ENCODE peak calls at places on chromosome 9, in seven cellular contexts. One of them, this sample, is unnamed.
A peak's percentile ranks its signal among the peaks of the same experiment; 100 is the strongest.

GRCh38 chr9:88936132-88936531 is 55.1 kb upstream of the S1PR3 start:
- DNase-seq in heart right ventricle: no peak
- DNase-seq in Karpas-422: no peak
- DNase-seq in tibial artery: no peak
- DNase-seq in breast epithelium: no peak
- DNase-seq in A549: no peak
- DNase-seq in mesenchymal stem cell: no peak
- DNase-seq in this sample: no peak

GRCh38 chr9:123069010-123069481 is 35.6 kb downstream of the GPR21 start:
- DNase-seq in mesenchymal stem cell: no peak
- DNase-seq in Karpas-422: no peak
- DNase-seq in heart right ventricle: no peak
- DNase-seq in tibial artery: no peak
- DNase-seq in breast epithelium: no peak
- DNase-seq in A549: no peak
- DNase-seq in this sample: no peak

GRCh38 chr9:89382026-89382986 is 64.0 kb downstream of the SECISBP2 start:
- DNase-seq in mesenchymal stem cell: no peak
- DNase-seq in heart right ventricle: no peak
- DNase-seq in Karpas-422: no peak
- DNase-seq in tibial artery: no peak
- DNase-seq in A549: no peak
- DNase-seq in breast epithelium: no peak
- DNase-seq in this sample: no peak

GRCh38 chr9:29556317-29556716 is 1983.0 kb upstream of the C9orf72 start:
- DNase-seq in heart right ventricle: no peak
- DNase-seq in mesenchymal stem cell: peak; percentile 36
- DNase-seq in A549: peak; percentile 10
- DNase-seq in Karpas-422: no peak
- DNase-seq in breast epithelium: no peak
- DNase-seq in tibial artery: no peak
- DNase-seq in this sample: no peak

GRCh38 chr9:132116583-132116982 is 36.9 kb upstream of the MED27 start:
- DNase-seq in Karpas-422: peak; percentile 25
- DNase-seq in A549: no peak
- DNase-seq in mesenchymal stem cell: no peak
- DNase-seq in tibial artery: no peak
- DNase-seq in breast epithelium: no peak
- DNase-seq in heart right ventricle: no peak
- DNase-seq in this sample: no peak

GRCh38 chr9:93677061-93677571 is 100.7 kb downstream of the PHF2 start:
- DNase-seq in heart right ventricle: peak; percentile 1
- DNase-seq in A549: no peak
- DNase-seq in mesenchymal stem cell: no peak
- DNase-seq in Karpas-422: no peak
- DNase-seq in tibial artery: peak; percentile 60
- DNase-seq in breast epithelium: peak; percentile 48
- DNase-seq in this sample: peak; percentile 46

GRCh38 chr9:89863837-89864236 is 259.0 kb downstream of the GADD45G start:
- DNase-seq in Karpas-422: no peak
- DNase-seq in A549: no peak
- DNase-seq in breast epithelium: no peak
- DNase-seq in mesenchymal stem cell: no peak
- DNase-seq in heart right ventricle: no peak
- DNase-seq in tibial artery: peak; percentile 19
- DNase-seq in this sample: no peak

GRCh38 chr9:132041825-132042224 is 37.8 kb downstream of the MED27 start:
- DNase-seq in Karpas-422: no peak
- DNase-seq in breast epithelium: no peak
- DNase-seq in tibial artery: no peak
- DNase-seq in A549: no peak
- DNase-seq in mesenchymal stem cell: no peak
- DNase-seq in heart right ventricle: no peak
- DNase-seq in this sample: no peak

GRCh38 chr9:17614246-17614645 is 35.4 kb downstream of the SH3GL2 start:
- DNase-seq in heart right ventricle: no peak
- DNase-seq in Karpas-422: no peak
- DNase-seq in mesenchymal stem cell: no peak
- DNase-seq in breast epithelium: no peak
- DNase-seq in tibial artery: no peak
- DNase-seq in A549: no peak
- DNase-seq in this sample: no peak

GRCh38 chr9:20805766-20806165 is 121.7 kb downstream of the FOCAD start:
- DNase-seq in tibial artery: no peak
- DNase-seq in mesenchymal stem cell: no peak
- DNase-seq in breast epithelium: no peak
- DNase-seq in A549: no peak
- DNase-seq in Karpas-422: no peak
- DNase-seq in heart right ventricle: no peak
- DNase-seq in this sample: no peak

GRCh38 chr9:97857603-97858392 is 4.8 kb downstream of the FOXE1 start:
- DNase-seq in tibial artery: no peak
- DNase-seq in breast epithelium: no peak
- DNase-seq in heart right ventricle: no peak
- DNase-seq in Karpas-422: no peak
- DNase-seq in A549: no peak
- DNase-seq in mesenchymal stem cell: no peak
- DNase-seq in this sample: no peak

GRCh38 chr9:137317021-137317978 is 15.2 kb upstream of the NRARP start:
- DNase-seq in Karpas-422: no peak
- DNase-seq in mesenchymal stem cell: no peak
- DNase-seq in A549: peak; percentile 13
- DNase-seq in tibial artery: peak; percentile 61
- DNase-seq in heart right ventricle: no peak
- DNase-seq in breast epithelium: peak; percentile 49
- DNase-seq in this sample: no peak

GRCh38 chr9:126623314-126623666 is 9.6 kb downstream of the LMX1B start:
- DNase-seq in tibial artery: no peak
- DNase-seq in A549: no peak
- DNase-seq in Karpas-422: no peak
- DNase-seq in mesenchymal stem cell: no peak
- DNase-seq in breast epithelium: no peak
- DNase-seq in heart right ventricle: no peak
- DNase-seq in this sample: no peak

GRCh38 chr9:13382595-13382994 is 103.1 kb upstream of the MPDZ start:
- DNase-seq in tibial artery: no peak
- DNase-seq in breast epithelium: no peak
- DNase-seq in A549: no peak
- DNase-seq in mesenchymal stem cell: no peak
- DNase-seq in Karpas-422: no peak
- DNase-seq in heart right ventricle: no peak
- DNase-seq in this sample: no peak

GRCh38 chr9:135209136-135209535 is 121.7 kb downstream of the OLFM1 start:
- DNase-seq in heart right ventricle: no peak
- DNase-seq in A549: no peak
- DNase-seq in mesenchymal stem cell: no peak
- DNase-seq in tibial artery: no peak
- DNase-seq in Karpas-422: no peak
- DNase-seq in breast epithelium: no peak
- DNase-seq in this sample: no peak

GRCh38 chr9:88197016-88197415 is 58.7 kb upstream of the SPATA31C2 start:
- DNase-seq in breast epithelium: no peak
- DNase-seq in A549: no peak
- DNase-seq in mesenchymal stem cell: peak; percentile 82
- DNase-seq in Karpas-422: no peak
- DNase-seq in heart right ventricle: no peak
- DNase-seq in tibial artery: no peak
- DNase-seq in this sample: peak; percentile 67

GRCh38 chr9:126148523-126148870 is 178.1 kb upstream of the MVB12B start:
- DNase-seq in Karpas-422: no peak
- DNase-seq in heart right ventricle: no peak
- DNase-seq in mesenchymal stem cell: no peak
- DNase-seq in A549: no peak
- DNase-seq in tibial artery: peak; percentile 28
- DNase-seq in breast epithelium: no peak
- DNase-seq in this sample: no peak

GRCh38 chr9:136228107-136228875 is 17.3 kb downstream of the QSOX2 start:
- DNase-seq in mesenchymal stem cell: peak; percentile 71
- DNase-seq in tibial artery: no peak
- DNase-seq in A549: peak; percentile 68
- DNase-seq in Karpas-422: no peak
- DNase-seq in breast epithelium: no peak
- DNase-seq in heart right ventricle: no peak
- DNase-seq in this sample: peak; percentile 46

GRCh38 chr9:84697494-84698114 is 28.1 kb downstream of the NTRK2 start:
- DNase-seq in mesenchymal stem cell: peak; percentile 53
- DNase-seq in Karpas-422: peak; percentile 71
- DNase-seq in breast epithelium: peak; percentile 70
- DNase-seq in A549: peak; percentile 47
- DNase-seq in tibial artery: peak; percentile 81
- DNase-seq in heart right ventricle: peak; percentile 67
- DNase-seq in this sample: peak; percentile 90

GRCh38 chr9:137114613-137115393 is at the start of gene DPP7:
- DNase-seq in mesenchymal stem cell: peak; percentile 51
- DNase-seq in breast epithelium: no peak
- DNase-seq in A549: peak; percentile 59
- DNase-seq in tibial artery: peak; percentile 84
- DNase-seq in heart right ventricle: peak; percentile 73
- DNase-seq in Karpas-422: peak; percentile 90
- DNase-seq in this sample: peak; percentile 90

GRCh38 chr9:34993502-34994428 is 4.2 kb downstream of the DNAJB5 start:
- DNase-seq in breast epithelium: no peak
- DNase-seq in Karpas-422: no peak
- DNase-seq in A549: no peak
- DNase-seq in tibial artery: peak; percentile 95
- DNase-seq in heart right ventricle: peak; percentile 90
- DNase-seq in mesenchymal stem cell: peak; percentile 81
- DNase-seq in this sample: peak; percentile 93

GRCh38 chr9:35226685-35227084 is 64.9 kb downstream of the UNC13B start:
- DNase-seq in tibial artery: no peak
- DNase-seq in mesenchymal stem cell: no peak
- DNase-seq in Karpas-422: no peak
- DNase-seq in breast epithelium: no peak
- DNase-seq in heart right ventricle: no peak
- DNase-seq in A549: no peak
- DNase-seq in this sample: no peak

GRCh38 chr9:69976165-69976564 is 67.5 kb upstream of the MAMDC2 start:
- DNase-seq in tibial artery: no peak
- DNase-seq in heart right ventricle: no peak
- DNase-seq in mesenchymal stem cell: peak; percentile 76
- DNase-seq in Karpas-422: no peak
- DNase-seq in breast epithelium: no peak
- DNase-seq in A549: peak; percentile 23
- DNase-seq in this sample: no peak

GRCh38 chr9:106420511-106420944 is 442.4 kb upstream of the ZNF462 start:
- DNase-seq in mesenchymal stem cell: peak; percentile 81
- DNase-seq in tibial artery: no peak
- DNase-seq in A549: no peak
- DNase-seq in breast epithelium: no peak
- DNase-seq in Karpas-422: no peak
- DNase-seq in heart right ventricle: no peak
- DNase-seq in this sample: no peak

GRCh38 chr9:91589101-91589553 is 165.5 kb upstream of the NFIL3 start:
- DNase-seq in Karpas-422: no peak
- DNase-seq in tibial artery: no peak
- DNase-seq in A549: peak; percentile 4
- DNase-seq in mesenchymal stem cell: peak; percentile 30
- DNase-seq in heart right ventricle: peak; percentile 36
- DNase-seq in breast epithelium: no peak
- DNase-seq in this sample: peak; percentile 49

GRCh38 chr9:120236596-120236995 is 343.4 kb downstream of the CDK5RAP2 start:
- DNase-seq in breast epithelium: no peak
- DNase-seq in Karpas-422: no peak
- DNase-seq in mesenchymal stem cell: no peak
- DNase-seq in tibial artery: no peak
- DNase-seq in A549: no peak
- DNase-seq in heart right ventricle: no peak
- DNase-seq in this sample: no peak

GRCh38 chr9:33329117-33329563 is 38.8 kb downstream of the NFX1 start:
- DNase-seq in heart right ventricle: peak; percentile 60
- DNase-seq in A549: peak; percentile 97
- DNase-seq in breast epithelium: peak; percentile 69
- DNase-seq in Karpas-422: no peak
- DNase-seq in mesenchymal stem cell: peak; percentile 51
- DNase-seq in tibial artery: peak; percentile 73
- DNase-seq in this sample: no peak
- H3K4me1 ChIP-seq in heart right ventricle: peaks cover 8% of the 10 kb centered on the region
- H3K4me1 ChIP-seq in A549: peaks cover 42% of the 10 kb centered on the region
- H3K4me1 ChIP-seq in breast epithelium: no peaks in the 10 kb centered on the region
- H3K4me1 ChIP-seq in Karpas-422: no peaks in the 10 kb centered on the region
- H3K4me1 ChIP-seq in mesenchymal stem cell: peaks cover 2% of the 10 kb centered on the region
- H3K4me1 ChIP-seq in tibial artery: peaks cover 18% of the 10 kb centered on the region
- H3K4me1 ChIP-seq in this sample: no peaks in the 10 kb centered on the region

GRCh38 chr9:15901572-15901971 is 348.7 kb downstream of the CCDC171 start:
- DNase-seq in mesenchymal stem cell: no peak
- DNase-seq in A549: no peak
- DNase-seq in heart right ventricle: no peak
- DNase-seq in breast epithelium: no peak
- DNase-seq in Karpas-422: no peak
- DNase-seq in tibial artery: no peak
- DNase-seq in this sample: no peak
- H3K4me1 ChIP-seq in mesenchymal stem cell: no peaks in the 10 kb centered on the region
- H3K4me1 ChIP-seq in A549: peaks cover 5% of the 10 kb centered on the region
- H3K4me1 ChIP-seq in heart right ventricle: no peaks in the 10 kb centered on the region
- H3K4me1 ChIP-seq in breast epithelium: no peaks in the 10 kb centered on the region
- H3K4me1 ChIP-seq in Karpas-422: no peaks in the 10 kb centered on the region
- H3K4me1 ChIP-seq in tibial artery: no peaks in the 10 kb centered on the region
- H3K4me1 ChIP-seq in this sample: no peaks in the 10 kb centered on the region

GRCh38 chr9:117218951-117219350 is 195.9 kb downstream of the ASTN2 start:
- DNase-seq in tibial artery: no peak
- DNase-seq in mesenchymal stem cell: no peak
- DNase-seq in breast epithelium: no peak
- DNase-seq in Karpas-422: no peak
- DNase-seq in A549: no peak
- DNase-seq in heart right ventricle: no peak
- DNase-seq in this sample: no peak

GRCh38 chr9:117224676-117225075 is 190.2 kb downstream of the ASTN2 start:
- DNase-seq in breast epithelium: no peak
- DNase-seq in A549: no peak
- DNase-seq in heart right ventricle: no peak
- DNase-seq in tibial artery: no peak
- DNase-seq in mesenchymal stem cell: no peak
- DNase-seq in Karpas-422: no peak
- DNase-seq in this sample: no peak
- H3K4me1 ChIP-seq in breast epithelium: no peaks in the 10 kb centered on the region
- H3K4me1 ChIP-seq in A549: no peaks in the 10 kb centered on the region
- H3K4me1 ChIP-seq in heart right ventricle: no peaks in the 10 kb centered on the region
- H3K4me1 ChIP-seq in tibial artery: no peaks in the 10 kb centered on the region
- H3K4me1 ChIP-seq in mesenchymal stem cell: no peaks in the 10 kb centered on the region
- H3K4me1 ChIP-seq in Karpas-422: no peaks in the 10 kb centered on the region
- H3K4me1 ChIP-seq in this sample: no peaks in the 10 kb centered on the region

DNA sequence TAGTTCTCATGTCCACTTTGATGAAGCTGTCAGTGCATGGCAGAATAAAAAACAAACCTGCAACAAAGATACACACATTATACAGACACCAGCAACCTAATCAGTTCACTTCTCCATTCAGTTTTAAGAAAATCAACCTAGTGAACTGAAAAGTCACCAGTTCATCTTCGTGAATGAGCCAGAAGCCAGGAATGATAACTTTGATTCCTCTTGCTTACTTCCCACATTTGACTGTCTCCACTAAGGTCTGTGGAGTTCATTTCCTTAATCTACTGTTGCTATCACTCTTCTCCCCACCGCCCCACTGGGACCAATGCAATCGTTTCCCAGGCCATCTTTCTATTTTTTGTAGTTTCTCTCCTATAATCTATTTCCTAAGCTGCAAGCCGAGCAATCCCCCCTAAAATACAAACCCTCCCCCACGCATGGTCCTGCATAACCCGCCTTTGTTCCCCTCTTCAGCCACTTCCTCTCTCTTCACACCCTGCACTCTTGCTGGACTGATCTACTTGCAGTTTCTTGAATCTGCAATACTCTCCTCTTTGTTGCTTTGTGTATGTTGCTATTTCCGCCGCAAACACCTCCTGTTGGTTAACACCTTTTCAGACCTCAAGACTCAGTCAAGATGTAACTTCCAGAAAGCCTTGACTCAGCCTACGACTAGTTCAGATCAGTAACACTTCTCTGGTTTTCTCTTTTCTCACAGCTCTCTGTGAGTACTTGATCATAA is 16.6 kb downstream of the STOM start:
- DNase-seq in breast epithelium: no peak
- DNase-seq in mesenchymal stem cell: no peak
- DNase-seq in Karpas-422: no peak
- DNase-seq in tibial artery: no peak
- DNase-seq in heart right ventricle: no peak
- DNase-seq in A549: no peak
- DNase-seq in this sample: no peak
- H3K4me1 ChIP-seq in breast epithelium: no peaks in the 10 kb centered on the region
- H3K4me1 ChIP-seq in mesenchymal stem cell: no peaks in the 10 kb centered on the region
- H3K4me1 ChIP-seq in Karpas-422: peaks cover 59% of the 10 kb centered on the region
- H3K4me1 ChIP-seq in tibial artery: peaks cover 35% of the 10 kb centered on the region
- H3K4me1 ChIP-seq in heart right ventricle: peaks cover 100% of the 10 kb centered on the region
- H3K4me1 ChIP-seq in A549: peaks cover 38% of the 10 kb centered on the region
- H3K4me1 ChIP-seq in this sample: peaks cover 13% of the 10 kb centered on the region

This sample was measured in right cardiac atrium.